ENCODE peak calls at places on chromosome 7, in four cellular contexts. G is occipital lobe; O is stimulated activated CD4-positive, alpha-beta T cell treated with anti-CD3 and anti-CD28 coated beads, Interleukin-2, amount 100 ng/mL, for 24 hours; E is HepG2. S is an unnamed sample.

GRCh38 chr7:73851410-73852338 is 9.3 kb upstream of the TMEM270 start:
- DNase-seq in G (no peak), O (peak; percentile 33), E (peak; percentile 52), S (no peak)

GRCh38 chr7:151853896-151854807 is 22.8 kb downstream of the PRKAG2 start:
- DNase-seq in G (no peak), O (no peak), E (no peak), S (no peak)

GRCh38 chr7:38438938-38439337 is 165.5 kb upstream of the TARP start:
- DNase-seq in G (no peak), O (no peak), E (no peak), S (no peak)

GRCh38 chr7:477626-478220 is 41.9 kb downstream of the PDGFA start:
- DNase-seq in G (no peak), O (no peak), E (no peak), S (no peak)

GRCh38 chr7:102439963-102440795 is 6.8 kb downstream of the ORAI2 start:
- DNase-seq in G (no peak), O (no peak), E (peak; percentile 72), S (no peak)

GRCh38 chr7:135976312-135977019 is 693 bp downstream of the MTPN start:
- DNase-seq in G (no peak), O (peak; percentile 37), E (peak; percentile 5), S (peak; percentile 26)

GRCh38 chr7:29287366-29287765 is 92.8 kb downstream of the CHN2 start:
- DNase-seq in G (no peak), O (no peak), E (no peak), S (no peak)

GRCh38 chr7:151399305-151399601 is 10.6 kb downstream of the WDR86 start:
- DNase-seq in G (no peak), O (no peak), E (no peak), S (no peak)

GRCh38 chr7:117993377-117994003 is 120.2 kb upstream of the CTTNBP2 start:
- DNase-seq in G (peak; percentile 38), O (no peak), E (peak; percentile 18), S (no peak)

GRCh38 chr7:7136423-7136822 is 45.9 kb upstream of the C1GALT1 start:
- DNase-seq in G (no peak), O (no peak), E (no peak), S (no peak)

GRCh38 chr7:144821069-144821468 is 14.8 kb downstream of the TPK1 start:
- DNase-seq in G (no peak), O (no peak), E (no peak), S (no peak)

GRCh38 chr7:78828317-78828716 is 625.1 kb downstream of the MAGI2 start:
- DNase-seq in G (no peak), O (no peak), E (no peak), S (no peak)

GRCh38 chr7:21543528-21544302 is 876 bp downstream of the DNAH11 start:
- DNase-seq in G (no peak), O (no peak), E (no peak), S (no peak)

GRCh38 chr7:18724311-18724710 is 228.8 kb downstream of the HDAC9 start:
- DNase-seq in G (no peak), O (no peak), E (no peak), S (no peak)

GRCh38 chr7:74256446-74257408 is 2.5 kb upstream of the RFC2 start:
- DNase-seq in G (no peak), O (no peak), E (no peak), S (no peak)

GRCh38 chr7:97971990-97972943 is 17.7 kb downstream of the OCM2 start:
- DNase-seq in G (peak; percentile 68), O (peak; percentile 87), E (peak; percentile 71), S (peak; percentile 78)

GRCh38 chr7:50141854-50142253 is 48.8 kb upstream of the ZPBP start:
- DNase-seq in G (no peak), O (no peak), E (no peak), S (no peak)

GRCh38 chr7:82428186-82428961 is 15.2 kb downstream of the CACNA2D1 start:
- DNase-seq in G (no peak), O (no peak), E (no peak), S (no peak)

GRCh38 chr7:23895666-23896096 is 185.7 kb downstream of the STK31 start:
- DNase-seq in G (no peak), O (no peak), E (no peak), S (no peak)

GRCh38 chr7:149774237-149775175 is 1.1 kb upstream of the ZNF467 start:
- DNase-seq in G (no peak), O (no peak), E (no peak), S (no peak)

S was measured in immature natural killer cell.